ENCODE peak calls at places on chromosomes 5 and 9, in four cellular contexts. P is ACHN, E is H7, D is AML-193. X is an unnamed sample.

GRCh38 chr9:76564300-76564699 is 105.3 kb downstream of the GCNT1 start:
- DNase-seq in D (no peak), P (no peak), E (no peak), X (no peak)

GRCh38 chr9:133249337-133249736 is 25.7 kb downstream of the ABO start:
- DNase-seq in E (no peak), D (no peak), P (no peak), X (no peak)

GRCh38 chr5:68288756-68289134 is 73.2 kb downstream of the PIK3R1 start:
- DNase-seq in D (no peak), E (peak), P (peak), X (no peak)

GRCh38 chr9:99606955-99607354 is 214.7 kb upstream of the NR4A3 start:
- DNase-seq in P (no peak), D (no peak), E (no peak), X (no peak)

GRCh38 chr5:145237843-145238242 is 597.3 kb downstream of the PRELID2 start:
- DNase-seq in E (peak), P (peak), D (peak), X (no peak)

GRCh38 chr5:55636711-55637110 is 75.4 kb downstream of the SLC38A9 start:
- DNase-seq in E (peak), D (no peak), P (peak), X (peak)

GRCh38 chr5:56412601-56413379 is 179.7 kb upstream of the ANKRD55 start:
- DNase-seq in D (no peak), P (no peak), E (no peak), X (no peak)

GRCh38 chr9:89892920-89893319 is 288.1 kb downstream of the GADD45G start:
- DNase-seq in D (no peak), E (no peak), P (no peak), X (no peak)

GRCh38 chr5:141001466-141001853 is 35.2 kb downstream of the PCDHAC2 start:
- DNase-seq in P (no peak), E (peak), D (no peak), X (no peak)

GRCh38 chr9:131398204-131398603 is 4.3 kb downstream of the PRRC2B start:
- DNase-seq in P (no peak), D (peak), E (no peak), X (peak)

GRCh38 chr9:22107202-22107601 is 98.1 kb upstream of the CDKN2B start:
- DNase-seq in E (no peak), P (no peak), D (no peak), X (no peak)

GRCh38 chr5:58208674-58209073 is 251.2 kb downstream of the PLK2 start:
- DNase-seq in D (no peak), E (no peak), P (no peak), X (no peak)

GRCh38 chr9:79962836-79963235 is 391.1 kb downstream of the TLE4 start:
- DNase-seq in E (no peak), P (no peak), D (no peak), X (no peak)

GRCh38 chr5:161900981-161901380 is 53.1 kb downstream of the GABRA1 start:
- DNase-seq in P (no peak), D (no peak), E (no peak), X (no peak)

GRCh38 chr5:150488519-150489357 is 19.2 kb upstream of the NDST1 start:
- DNase-seq in P (no peak), E (no peak), D (peak), X (no peak)

X was measured in Peyer's patch.